ENCODE peak calls at places on chromosomes 12 and 14, in ten cellular contexts. W is A549; M is NCI-H510A treated with DMSO at 0.1 percent for 48 hours; A is iPS-NIHi11; Q is GM12891; F is activated CD4-positive, alpha-beta T cell treated with anti-CD3 and anti-CD28 coated beads, Interleukin-2, amount 50 U/mL, for 1 hour; L is T-helper 2 cell; T is stimulated activated naive B cell treated with anti-CD40 and anti-IgM and Interleukin-4, amounts not matched to agents 10 μg/mL and 1 μg/mL and 100 μg/mL, for 72 hours; Z is foreskin fibroblast; X is glutamatergic neuron. G is an unnamed sample.

GRCh38 chr14:89258728-89259273 is 158.2 kb downstream of the FOXN3 start:
- DNase-seq in W (no peak), M (no peak), A (no peak), Q (no peak), F (no peak), L (no peak), T (peak; percentile 19), Z (no peak), X (no peak), G (no peak)

GRCh38 chr14:74613211-74613914 is 1.3 kb upstream of the LTBP2 start:
- DNase-seq in W (no peak), M (no peak), A (no peak), Q (no peak), F (no peak), L (no peak), T (no peak), Z (no peak), X (no peak), G (no peak)

GRCh38 chr12:75792687-75793086 is 238.9 kb downstream of the PHLDA1 start:
- DNase-seq in W (no peak), M (no peak), A (no peak), Q (no peak), F (no peak), L (no peak), T (no peak), Z (no peak), X (no peak), G (no peak)

GRCh38 chr14:98290596-98290995 is 981.4 kb downstream of the BCL11B start:
- DNase-seq in W (no peak), M (no peak), A (no peak), Q (no peak), F (no peak), L (no peak), T (no peak), Z (no peak), X (no peak), G (no peak)

GRCh38 chr12:131370321-131370720 is 340.6 kb upstream of the SFSWAP start:
- DNase-seq in W (no peak), M (no peak), A (no peak), Q (no peak), F (no peak), L (no peak), T (no peak), Z (no peak), X (no peak), G (no peak)

GRCh38 chr12:27424631-27425230 is 21.8 kb upstream of the SMCO2 start:
- DNase-seq in W (peak; percentile 37), M (no peak), A (peak; percentile 65), Q (no peak), F (no peak), L (peak; percentile 69), T (no peak), Z (peak; percentile 44), X (no peak), G (no peak)

GRCh38 chr12:113456199-113456598 is 15.5 kb downstream of the LHX5 start:
- DNase-seq in W (no peak), M (no peak), A (no peak), Q (no peak), F (no peak), L (no peak), T (no peak), Z (no peak), X (no peak), G (no peak)

GRCh38 chr12:111673503-111673902 is 12.3 kb downstream of the BRAP start:
- DNase-seq in W (no peak), M (no peak), A (no peak), Q (no peak), F (no peak), L (no peak), T (no peak), Z (peak; percentile 20), X (no peak), G (no peak)

GRCh38 chr12:77947746-77948145 is 117.1 kb downstream of the NAV3 start:
- DNase-seq in W (no peak), M (no peak), A (no peak), Q (no peak), F (no peak), L (no peak), T (no peak), Z (no peak), X (no peak), G (no peak)

GRCh38 chr14:32900602-32901001 is 38.1 kb upstream of the NPAS3 start:
- DNase-seq in W (no peak), M (no peak), A (no peak), Q (no peak), F (no peak), L (no peak), T (no peak), Z (no peak), X (no peak), G (no peak)

GRCh38 chr14:51386983-51387730 is 147.1 kb downstream of the TMX1 start:
- DNase-seq in W (no peak), M (no peak), A (no peak), Q (no peak), F (no peak), L (no peak), T (no peak), Z (peak; percentile 51), X (no peak), G (no peak)

GRCh38 chr12:71567562-71567961 is 96.1 kb downstream of the ZFC3H1 start:
- DNase-seq in W (no peak), M (peak; percentile 29), A (no peak), Q (no peak), F (no peak), L (no peak), T (no peak), Z (peak; percentile 12), X (no peak), G (no peak)

GRCh38 chr14:35897616-35898111 is 71.5 kb downstream of the BRMS1L start:
- DNase-seq in W (no peak), M (no peak), A (peak; percentile 24), Q (no peak), F (no peak), L (peak; percentile 13), T (no peak), Z (no peak), X (peak; percentile 51), G (no peak)